ENCODE peak calls at places on chromosomes 7 and 10, in five cellular contexts. P is GM23338, E is IMR-90, T is mammary epithelial cell, O is fibroblast of lung. X is an unnamed sample. For H3K27me3, the result is how much of the 10 kb centered on the place peaks cover.

GRCh38 chr7:146002431-146003078 is 114.0 kb upstream of the CNTNAP2 start:
- DNase-seq in O (no peak), T (no peak), P (no peak), E (no peak), X (no peak)

GRCh38 chr7:82012453-82012852 is 242.6 kb upstream of the HGF start:
- DNase-seq in E (peak), O (no peak), T (no peak), P (no peak), X (no peak)

GRCh38 chr10:127182161-127182560 is 14.2 kb downstream of the INSYN2A start:
- DNase-seq in E (no peak), P (no peak), T (no peak), O (peak), X (no peak)

GRCh38 chr10:110357252-110357780 is 52.6 kb upstream of the SMNDC1 start:
- DNase-seq in E (peak), O (peak), T (peak), P (no peak), X (peak)

GRCh38 chr10:9786576-9786975 is 1231.1 kb upstream of the CELF2 start:
- DNase-seq in T (peak), E (peak), O (peak), P (no peak), X (peak)

GRCh38 chr10:104199567-104199966 is 32.6 kb downstream of the CFAP43 start:
- DNase-seq in T (no peak), P (no peak), E (no peak), O (no peak), X (no peak)

GRCh38 chr10:50387736-50388081 is 136.4 kb upstream of the ASAH2 start:
- DNase-seq in O (no peak), P (no peak), T (no peak), E (no peak), X (no peak)

GRCh38 chr7:14717169-14717568 is 185.4 kb downstream of the DGKB start:
- DNase-seq in T (no peak), P (no peak), O (no peak), E (no peak), X (no peak)

GRCh38 chr7:32066441-32066840 is 3.8 kb downstream of the PDE1C start:
- DNase-seq in E (no peak), T (no peak), O (no peak), P (no peak), X (peak)

GRCh38 chr10:3046210-3046779 is 21.1 kb upstream of the PFKP start:
- DNase-seq in E (no peak), O (no peak), P (no peak), T (no peak), X (no peak)

GRCh38 chr10:104688251-104688650 is 47.2 kb downstream of the SORCS3 start:
- DNase-seq in E (no peak), P (peak), T (no peak), O (peak), X (peak)

GRCh38 chr10:47253651-47254375 is 46.2 kb upstream of the GDF10 start:
- DNase-seq in O (peak), E (peak), P (no peak), T (no peak), X (peak)

GRCh38 chr7:7522421-7522820 is 13.3 kb downstream of the COL28A1 start:
- DNase-seq in E (peak), O (peak), P (no peak), T (no peak), X (peak)

GRCh38 chr10:20892011-20892585 is 5.0 kb downstream of the NEBL start:
- DNase-seq in P (no peak), T (no peak), E (no peak), O (peak), X (no peak)

DNA sequence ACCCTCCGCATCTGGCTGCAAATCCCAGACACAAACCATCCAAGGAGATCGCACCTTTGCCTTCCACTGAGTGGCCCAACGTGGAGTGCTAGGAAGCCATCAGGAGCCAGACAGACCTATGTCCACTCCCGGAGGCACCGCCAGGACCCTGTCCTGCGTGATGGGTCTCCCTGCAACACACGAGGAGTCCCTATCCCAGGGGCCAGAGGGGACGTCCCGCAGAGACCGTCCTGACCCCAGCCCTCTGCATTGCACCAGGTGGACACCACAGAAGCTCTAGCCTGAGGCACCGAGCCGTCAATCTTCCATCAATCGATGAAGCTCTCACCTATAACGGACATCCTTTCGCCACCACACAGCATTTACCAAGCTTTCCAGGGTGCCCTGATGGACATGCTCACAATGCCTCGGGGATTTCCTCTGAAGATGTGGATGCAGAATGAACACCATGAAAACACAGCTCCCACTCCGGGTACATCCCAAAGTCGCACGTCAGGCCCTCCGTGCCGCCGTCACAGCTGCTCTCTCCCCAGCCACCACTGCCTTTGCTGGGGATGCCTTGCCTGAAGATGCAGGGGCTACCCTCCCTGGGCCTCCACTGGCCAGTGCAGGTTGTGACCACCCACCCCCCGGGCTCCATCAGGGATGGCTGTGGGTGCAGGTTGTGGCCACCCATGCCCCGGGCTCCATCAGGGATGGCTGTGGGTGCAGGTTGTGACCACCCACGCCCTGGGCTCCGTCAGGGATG is 54.1 kb downstream of the PTPRN2 start:
- DNase-seq in E (no peak), T (no peak), P (no peak), O (no peak), X (no peak)
- H3K27me3 ChIP-seq in E (under half), T (under half), P (under half), O (under half), X (under half)

GRCh38 chr10:70343312-70343711 is 39.1 kb downstream of the LRRC20 start:
- DNase-seq in O (no peak), E (no peak), T (no peak), P (no peak), X (no peak)

GRCh38 chr10:70344144-70344543 is 38.3 kb downstream of the LRRC20 start:
- DNase-seq in T (no peak), E (no peak), P (no peak), O (no peak), X (no peak)

GRCh38 chr10:70343712-70344111 is 38.7 kb downstream of the LRRC20 start:
- DNase-seq in T (no peak), P (no peak), E (no peak), O (no peak), X (peak)

GRCh38 chr10:70337201-70337651 is 45.2 kb downstream of the LRRC20 start:
- DNase-seq in O (peak), P (peak), E (peak), T (peak), X (peak)

DNA sequence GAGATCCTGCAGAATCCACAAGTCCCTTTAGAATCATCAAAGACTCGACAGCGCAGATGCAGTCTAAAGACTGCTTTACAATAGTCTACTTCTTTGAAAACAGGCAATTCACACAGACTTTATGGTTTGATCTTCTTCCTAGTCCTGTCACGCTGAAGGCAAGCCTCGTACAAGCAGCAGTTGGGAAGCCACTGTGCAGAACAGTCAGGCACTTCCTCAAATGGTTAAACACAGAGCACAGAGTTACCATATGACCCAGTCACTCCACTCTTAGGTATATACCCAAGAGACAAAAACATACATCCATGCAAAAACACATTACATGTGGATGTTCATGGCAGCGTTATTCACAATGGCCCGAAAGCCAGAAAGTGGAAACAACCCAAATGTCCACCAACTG is 41.4 kb downstream of the LRRC20 start:
- DNase-seq in T (no peak), E (no peak), O (no peak), P (no peak), X (no peak)
- H2AFZ ChIP-seq in T (no peak), E (no peak), O (no peak), P (no peak), X (no peak)

GRCh38 chr7:23462846-23463245 is 7.4 kb downstream of the IGF2BP3 start:
- DNase-seq in P (peak), E (peak), O (peak), T (no peak), X (peak)
- H3K27me3 ChIP-seq in P (under half), E (under half), O (under half), T (under half), X (under half)

DNA sequence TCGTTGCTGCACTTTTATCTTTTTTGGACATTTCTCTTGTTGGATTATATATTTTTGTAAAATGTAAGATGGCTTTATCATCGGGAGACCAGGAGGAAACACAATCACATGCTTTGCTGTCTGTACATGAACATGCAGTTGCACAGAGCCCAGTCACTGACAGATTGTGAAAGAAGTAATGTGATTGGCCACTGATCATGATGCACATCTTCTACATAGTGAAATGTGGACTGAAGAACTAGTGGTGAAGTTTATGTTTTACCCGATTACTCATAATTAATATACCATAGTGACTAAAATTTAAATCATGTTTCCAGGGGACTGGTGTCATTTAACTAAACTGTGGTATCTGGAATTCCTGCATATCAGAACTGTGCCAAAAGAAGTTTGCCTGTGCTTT is 289.6 kb downstream of the PPP1R3A start:
- DNase-seq in E (peak), T (peak), P (no peak), O (peak), X (peak)
- H2AFZ ChIP-seq in E (no peak), T (peak), P (no peak), O (no peak), X (no peak)

DNA sequence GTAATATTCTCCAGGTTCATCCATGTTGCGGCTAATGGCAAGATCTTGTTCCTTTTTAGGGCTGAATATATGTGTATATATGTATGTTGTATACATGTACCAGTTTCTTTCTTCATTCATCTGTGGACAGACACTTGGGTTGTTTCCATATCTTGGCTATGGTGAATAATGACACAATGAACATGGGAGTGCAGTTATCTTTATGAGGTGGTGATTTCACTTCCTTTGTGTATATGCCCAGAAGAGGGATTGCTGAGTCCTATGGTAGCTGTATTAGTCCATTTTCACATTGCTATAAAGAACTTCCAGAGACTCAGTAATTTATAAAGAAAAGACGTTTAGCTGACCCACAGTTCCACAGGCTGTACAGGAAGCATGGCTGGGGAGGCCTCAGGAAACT is 17.1 kb upstream of the TSPAN15 start:
- DNase-seq in T (no peak), E (no peak), O (no peak), P (no peak), X (peak)
- H3K27me3 ChIP-seq in T (under half), E (under half), O (under half), P (under half), X (under half)

DNA sequence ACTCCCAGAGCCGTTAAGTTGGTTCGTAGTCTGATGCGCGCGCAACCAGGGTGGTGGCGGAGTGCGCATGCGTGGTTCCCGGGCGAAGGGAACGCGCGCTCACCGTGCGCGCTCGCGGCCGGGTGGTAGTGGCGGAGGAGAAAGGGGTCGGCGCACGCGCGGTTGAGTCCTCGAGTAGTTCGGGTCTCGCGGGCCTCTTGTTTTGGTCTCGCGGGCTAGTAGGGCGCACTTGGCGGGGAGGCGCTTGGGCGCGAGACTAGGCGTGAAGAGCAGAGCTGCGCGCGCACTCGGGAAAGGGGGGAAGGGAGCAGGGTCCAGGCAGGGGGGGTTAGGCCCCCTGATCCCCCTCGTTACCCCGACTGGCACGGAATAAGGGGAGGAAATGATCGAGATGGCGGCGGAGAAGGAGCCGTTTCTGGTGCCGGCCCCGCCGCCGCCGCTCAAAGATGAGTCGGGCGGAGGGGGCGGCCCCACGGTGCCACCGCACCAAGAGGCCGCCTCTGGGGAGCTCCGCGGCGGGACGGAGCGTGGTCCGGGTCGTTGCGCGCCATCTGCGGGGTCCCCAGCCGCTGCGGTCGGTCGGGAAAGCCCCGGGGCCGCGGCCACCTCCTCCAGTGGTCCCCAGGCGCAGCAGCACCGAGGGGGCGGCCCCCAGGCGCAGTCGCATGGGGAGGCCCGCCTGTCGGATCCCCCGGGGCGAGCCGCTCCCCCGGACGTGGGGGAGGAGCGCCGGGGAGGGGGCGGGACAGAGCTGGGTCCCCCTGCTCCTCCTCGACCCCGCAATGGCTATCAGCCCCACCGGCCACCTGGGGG is at the start of gene MEPCE:
- DNase-seq in P (peak), O (peak), T (peak), E (peak), X (peak)
- H2AFZ ChIP-seq in P (no peak), O (no peak), T (peak), E (peak), X (peak)

X was measured in GM23248.